ENCODE peak calls at places on chromosomes 16 and 17, in nine cellular contexts. S, X, G, O, T, C, D, U and R are unnamed samples.

GRCh38 chr17:32020943-32021617 is 13.9 kb downstream of the LRRC37B start:
- DNase-seq in C (no peak), T (no peak), D (no peak), U (no peak), O (no peak), X (no peak), G (no peak), S (no peak), R (no peak)

GRCh38 chr16:70687671-70688265 is 1.9 kb upstream of the MTSS2 start:
- DNase-seq in G (no peak), C (no peak), S (no peak), O (no peak), U (no peak), T (no peak), X (no peak), D (no peak), R (no peak)

GRCh38 chr17:21075739-21076085 is 32.9 kb upstream of the USP22 start:
- DNase-seq in G (no peak), C (no peak), O (no peak), U (no peak), T (no peak), X (no peak), S (no peak), D (no peak), R (no peak)

GRCh38 chr17:3750926-3751325 is 27.2 kb downstream of the HASPIN start:
- DNase-seq in U (no peak), O (no peak), T (no peak), C (no peak), S (no peak), X (no peak), D (no peak), G (no peak), R (peak; percentile 82)

GRCh38 chr16:48540222-48540900 is 69.6 kb downstream of the N4BP1 start:
- DNase-seq in X (no peak), D (no peak), U (peak; percentile 43), S (no peak), O (no peak), C (no peak), G (no peak), T (no peak), R (no peak)

GRCh38 chr17:27995554-27995953 is 46.9 kb upstream of the NLK start:
- DNase-seq in X (no peak), G (peak; percentile 25), O (no peak), S (no peak), T (no peak), U (no peak), D (no peak), C (no peak), R (no peak)

GRCh38 chr17:44363613-44364159 is at the start of gene FAM171A2:
- DNase-seq in O (no peak), G (peak; percentile 60), U (peak; percentile 90), D (peak; percentile 82), S (peak; percentile 74), C (no peak), T (peak; percentile 62), X (peak; percentile 58), R (peak; percentile 53)

GRCh38 chr17:81898885-81899284 is 3.2 kb upstream of the NPB start:
- DNase-seq in X (no peak), G (no peak), S (no peak), D (no peak), U (no peak), C (no peak), O (no peak), T (no peak), R (no peak)

GRCh38 chr17:28177351-28177750 is 134.9 kb downstream of the NLK start:
- DNase-seq in O (no peak), T (no peak), G (no peak), X (no peak), C (no peak), D (no peak), S (no peak), U (no peak), R (no peak)

GRCh38 chr17:32541640-32542039 is 54.8 kb downstream of the CDK5R1 start:
- DNase-seq in D (no peak), X (no peak), U (no peak), C (no peak), G (no peak), O (no peak), T (no peak), S (no peak), R (no peak)

GRCh38 chr16:80993293-80993691 is 13.4 kb downstream of the CMC2 start:
- DNase-seq in U (no peak), X (peak; percentile 45), T (peak; percentile 47), D (peak; percentile 93), G (peak; percentile 90), S (no peak), C (no peak), O (no peak), R (no peak)

DNA sequence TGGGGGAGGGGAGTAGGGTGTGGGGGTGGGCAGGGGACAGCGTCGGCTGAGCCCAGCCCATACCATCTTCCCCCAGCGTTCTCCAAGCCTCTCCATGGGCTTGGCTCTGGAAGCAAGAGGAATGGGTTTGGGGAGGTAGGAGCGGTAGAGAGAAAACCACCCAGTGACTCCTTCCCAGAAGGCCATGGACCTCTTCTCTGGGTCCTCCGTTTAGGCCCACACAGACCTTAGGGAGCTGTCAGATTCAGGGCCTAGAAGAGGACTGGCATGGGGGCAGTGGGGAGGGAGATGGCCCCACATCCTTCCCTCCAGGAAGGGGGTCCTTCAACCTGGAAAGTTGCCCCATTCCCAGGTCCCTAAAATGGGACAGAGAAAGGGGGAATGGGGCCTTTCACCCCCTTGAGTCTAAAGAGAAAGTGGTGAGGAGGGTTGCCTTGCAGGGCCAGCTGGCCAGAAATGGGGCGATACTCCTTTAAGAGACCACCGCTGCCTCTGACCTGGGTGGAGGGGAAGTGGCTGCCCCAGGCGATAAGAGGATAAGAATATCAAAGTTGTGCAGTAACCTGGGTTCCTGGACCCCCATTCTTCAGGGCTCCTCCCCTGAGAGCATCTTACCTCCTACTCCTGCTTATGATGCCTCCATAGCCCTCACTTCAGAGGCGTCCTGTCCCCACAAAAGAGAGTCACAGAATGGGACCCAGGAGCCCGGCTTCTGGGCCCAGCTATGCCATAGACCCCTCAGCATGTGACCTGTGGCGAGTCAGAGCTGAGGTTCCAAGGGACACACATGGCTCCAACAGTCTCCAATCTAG is 5.0 kb upstream of the TSPOAP1 start:
- DNase-seq in G (no peak), O (no peak), D (no peak), S (no peak), C (no peak), T (no peak), U (no peak), X (no peak), R (peak; percentile 70)
- H3K4me3 ChIP-seq in G (no peak overlapping the region), O (no peak overlapping the region), D (no peak overlapping the region), S (no peak overlapping the region), C (no peak overlapping the region), T (peak overlapping the region; percentile 55), U (no peak overlapping the region), X (no peak overlapping the region), R (peak overlapping the region; percentile 92)

GRCh38 chr17:69711504-69711903 is 297.0 kb downstream of the MAP2K6 start:
- DNase-seq in X (no peak), G (no peak), T (no peak), O (no peak), C (no peak), D (no peak), U (no peak), S (no peak), R (no peak)

GRCh38 chr17:69715656-69716055 is 301.2 kb downstream of the MAP2K6 start:
- DNase-seq in T (no peak), C (no peak), D (no peak), S (no peak), G (no peak), O (no peak), U (no peak), X (no peak), R (no peak)

GRCh38 chr17:69712801-69713311 is 298.4 kb downstream of the MAP2K6 start:
- DNase-seq in C (no peak), X (no peak), D (no peak), S (no peak), U (no peak), G (no peak), T (no peak), O (no peak), R (no peak)

GRCh38 chr17:69714659-69715058 is 300.2 kb downstream of the MAP2K6 start:
- DNase-seq in U (no peak), G (no peak), O (no peak), T (no peak), X (no peak), S (no peak), D (no peak), C (no peak), R (no peak)

DNA sequence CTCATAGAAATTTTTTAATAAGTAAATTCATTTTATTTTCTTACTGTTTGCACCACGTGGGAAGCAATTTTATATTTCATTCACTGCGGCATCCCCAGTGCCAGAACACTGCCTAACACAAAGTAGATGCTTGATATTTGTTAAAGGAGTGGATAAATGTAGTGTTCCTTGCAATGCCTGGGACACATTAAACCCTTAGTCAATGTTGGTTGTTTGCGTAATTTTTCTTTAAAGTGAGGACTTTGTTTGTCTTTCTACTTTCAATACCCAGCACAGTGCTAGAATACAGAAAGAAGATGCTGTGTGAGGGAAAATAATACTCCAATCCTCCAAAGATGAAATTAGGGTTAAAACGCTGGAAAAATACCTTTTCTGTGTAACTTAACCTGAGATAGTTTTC is 299.3 kb downstream of the MAP2K6 start:
- DNase-seq in G (no peak), C (no peak), U (no peak), D (no peak), T (no peak), O (no peak), S (no peak), X (no peak), R (no peak)
- H3K4me3 ChIP-seq in G (no peak overlapping the region), C (no peak overlapping the region), U (no peak overlapping the region), D (no peak overlapping the region), T (no peak overlapping the region), O (no peak overlapping the region), S (no peak overlapping the region), X (no peak overlapping the region), R (no peak overlapping the region)

GRCh38 chr17:57662644-57663308 is 82.3 kb downstream of the CCDC182 start:
- DNase-seq in C (peak; percentile 98), S (peak; percentile 37), T (peak; percentile 92), U (peak; percentile 97), X (peak; percentile 93), G (peak; percentile 99), O (peak; percentile 87), D (peak; percentile 99), R (peak; percentile 36)

GRCh38 chr17:57662021-57662420 is 83.1 kb downstream of the CCDC182 start:
- DNase-seq in O (no peak), D (no peak), X (no peak), G (no peak), U (no peak), S (no peak), T (no peak), C (no peak), R (no peak)

GRCh38 chr17:57665696-57666095 is 79.4 kb downstream of the CCDC182 start:
- DNase-seq in S (no peak), D (no peak), G (no peak), U (no peak), C (no peak), T (no peak), X (no peak), O (peak; percentile 37), R (no peak)

GRCh38 chr17:57665128-57665527 is 80.0 kb downstream of the CCDC182 start:
- DNase-seq in S (no peak), O (peak; percentile 44), D (no peak), G (no peak), U (no peak), X (no peak), C (no peak), T (no peak), R (no peak)

GRCh38 chr17:57663326-57664070 is 81.6 kb downstream of the CCDC182 start:
- DNase-seq in C (no peak), T (no peak), U (no peak), G (no peak), S (no peak), O (no peak), D (peak; percentile 12), X (no peak), R (no peak)
- H3K4me3 ChIP-seq in C (peak overlapping the region; percentile 39), T (peak overlapping the region; percentile 39), U (no peak overlapping the region), G (no peak overlapping the region), S (no peak overlapping the region), O (no peak overlapping the region), D (peak overlapping the region; percentile 61), X (no peak overlapping the region), R (no peak overlapping the region)

GRCh38 chr17:9424071-9424640 is 151.5 kb downstream of the STX8 start:
- DNase-seq in T (no peak), U (peak; percentile 53), S (no peak), O (no peak), G (no peak), C (no peak), X (no peak), D (no peak), R (no peak)
- H3K4me3 ChIP-seq in T (no peak overlapping the region), U (no peak overlapping the region), S (no peak overlapping the region), O (no peak overlapping the region), G (no peak overlapping the region), C (no peak overlapping the region), X (no peak overlapping the region), D (no peak overlapping the region), R (no peak overlapping the region)